ENCODE peak calls at places on chromosomes 7 and 10, in eight cellular contexts. One of them, this sample, is unnamed.

GRCh38 chr10:24249829-24250415 is 41.0 kb downstream of the KIAA1217 start:
- DNase-seq in brain microvascular endothelial cell: no peak
- DNase-seq in cardiac fibroblast: peak
- DNase-seq in transverse colon: no peak
- DNase-seq in left ventricle myocardium inferior: no peak
- DNase-seq in AG04449: no peak
- DNase-seq in tibial nerve: peak
- DNase-seq in fibroblast of lung: no peak
- DNase-seq in this sample: no peak

GRCh38 chr10:119136084-119136483 is 29.4 kb downstream of the SFXN4 start:
- DNase-seq in brain microvascular endothelial cell: no peak
- DNase-seq in AG04449: no peak
- DNase-seq in tibial nerve: no peak
- DNase-seq in fibroblast of lung: peak
- DNase-seq in cardiac fibroblast: peak
- DNase-seq in transverse colon: no peak
- DNase-seq in left ventricle myocardium inferior: no peak
- DNase-seq in this sample: no peak

GRCh38 chr7:25359471-25360059 is 131.3 kb upstream of the NPVF start:
- DNase-seq in brain microvascular endothelial cell: no peak
- DNase-seq in cardiac fibroblast: no peak
- DNase-seq in transverse colon: no peak
- DNase-seq in AG04449: no peak
- DNase-seq in fibroblast of lung: peak
- DNase-seq in left ventricle myocardium inferior: no peak
- DNase-seq in tibial nerve: no peak
- DNase-seq in this sample: no peak

GRCh38 chr7:85529197-85529596 is 342.3 kb upstream of the SEMA3D start:
- DNase-seq in transverse colon: no peak
- DNase-seq in cardiac fibroblast: peak
- DNase-seq in AG04449: no peak
- DNase-seq in left ventricle myocardium inferior: no peak
- DNase-seq in brain microvascular endothelial cell: peak
- DNase-seq in tibial nerve: no peak
- DNase-seq in fibroblast of lung: peak
- DNase-seq in this sample: no peak

GRCh38 chr10:32454148-32454547 is 8.2 kb downstream of the CCDC7 start:
- DNase-seq in brain microvascular endothelial cell: no peak
- DNase-seq in transverse colon: peak
- DNase-seq in left ventricle myocardium inferior: no peak
- DNase-seq in AG04449: no peak
- DNase-seq in tibial nerve: no peak
- DNase-seq in fibroblast of lung: peak
- DNase-seq in cardiac fibroblast: no peak
- DNase-seq in this sample: no peak

GRCh38 chr7:65554-65953 is 126.8 kb upstream of the FAM20C start:
- DNase-seq in tibial nerve: no peak
- DNase-seq in transverse colon: no peak
- DNase-seq in cardiac fibroblast: peak
- DNase-seq in AG04449: no peak
- DNase-seq in left ventricle myocardium inferior: no peak
- DNase-seq in fibroblast of lung: peak
- DNase-seq in brain microvascular endothelial cell: no peak
- DNase-seq in this sample: no peak

GRCh38 chr10:47045331-47045861 is 134.2 kb downstream of the PTPN20 start:
- DNase-seq in transverse colon: no peak
- DNase-seq in brain microvascular endothelial cell: no peak
- DNase-seq in tibial nerve: no peak
- DNase-seq in left ventricle myocardium inferior: no peak
- DNase-seq in fibroblast of lung: no peak
- DNase-seq in cardiac fibroblast: no peak
- DNase-seq in AG04449: no peak
- DNase-seq in this sample: no peak

GRCh38 chr10:118447478-118447877 is 105.4 kb upstream of the FAM204A start:
- DNase-seq in tibial nerve: peak
- DNase-seq in left ventricle myocardium inferior: peak
- DNase-seq in AG04449: no peak
- DNase-seq in transverse colon: peak
- DNase-seq in brain microvascular endothelial cell: no peak
- DNase-seq in cardiac fibroblast: peak
- DNase-seq in fibroblast of lung: peak
- DNase-seq in this sample: no peak

GRCh38 chr7:73647725-73648592 is 19.7 kb upstream of the VPS37D start:
- DNase-seq in tibial nerve: no peak
- DNase-seq in cardiac fibroblast: no peak
- DNase-seq in left ventricle myocardium inferior: no peak
- DNase-seq in AG04449: no peak
- DNase-seq in fibroblast of lung: no peak
- DNase-seq in transverse colon: peak
- DNase-seq in brain microvascular endothelial cell: no peak
- DNase-seq in this sample: peak

GRCh38 chr7:85840532-85840931 is 653.7 kb upstream of the SEMA3D start:
- DNase-seq in AG04449: no peak
- DNase-seq in brain microvascular endothelial cell: no peak
- DNase-seq in tibial nerve: no peak
- DNase-seq in left ventricle myocardium inferior: no peak
- DNase-seq in transverse colon: no peak
- DNase-seq in fibroblast of lung: peak
- DNase-seq in cardiac fibroblast: peak
- DNase-seq in this sample: no peak

GRCh38 chr10:119020627-119020946 is 8.9 kb upstream of the NANOS1 start:
- DNase-seq in AG04449: no peak
- DNase-seq in tibial nerve: no peak
- DNase-seq in fibroblast of lung: peak
- DNase-seq in brain microvascular endothelial cell: no peak
- DNase-seq in left ventricle myocardium inferior: no peak
- DNase-seq in cardiac fibroblast: no peak
- DNase-seq in transverse colon: no peak
- DNase-seq in this sample: peak

GRCh38 chr7:129367700-129368388 is 66.4 kb upstream of the STRIP2 start:
- DNase-seq in fibroblast of lung: peak
- DNase-seq in cardiac fibroblast: peak
- DNase-seq in brain microvascular endothelial cell: peak
- DNase-seq in transverse colon: peak
- DNase-seq in tibial nerve: peak
- DNase-seq in AG04449: no peak
- DNase-seq in left ventricle myocardium inferior: peak
- DNase-seq in this sample: peak

GRCh38 chr7:12655161-12655560 is 32.3 kb upstream of the ARL4A start:
- DNase-seq in fibroblast of lung: no peak
- DNase-seq in AG04449: no peak
- DNase-seq in brain microvascular endothelial cell: no peak
- DNase-seq in cardiac fibroblast: no peak
- DNase-seq in transverse colon: no peak
- DNase-seq in tibial nerve: no peak
- DNase-seq in left ventricle myocardium inferior: no peak
- DNase-seq in this sample: no peak

GRCh38 chr10:94194256-94194655 is 168.5 kb downstream of the NOC3L start:
- DNase-seq in tibial nerve: no peak
- DNase-seq in left ventricle myocardium inferior: no peak
- DNase-seq in fibroblast of lung: peak
- DNase-seq in transverse colon: no peak
- DNase-seq in cardiac fibroblast: peak
- DNase-seq in brain microvascular endothelial cell: peak
- DNase-seq in AG04449: no peak
- DNase-seq in this sample: no peak
- TF ChIP-seq CTCF in tibial nerve: no peak
- TF ChIP-seq CTCF in left ventricle myocardium inferior: no peak
- TF ChIP-seq CTCF in fibroblast of lung: no peak
- TF ChIP-seq CTCF in transverse colon: no peak
- TF ChIP-seq CTCF in cardiac fibroblast: peak
- TF ChIP-seq CTCF in brain microvascular endothelial cell: peak
- TF ChIP-seq CTCF in AG04449: peak
- TF ChIP-seq CTCF in this sample: no peak

DNA sequence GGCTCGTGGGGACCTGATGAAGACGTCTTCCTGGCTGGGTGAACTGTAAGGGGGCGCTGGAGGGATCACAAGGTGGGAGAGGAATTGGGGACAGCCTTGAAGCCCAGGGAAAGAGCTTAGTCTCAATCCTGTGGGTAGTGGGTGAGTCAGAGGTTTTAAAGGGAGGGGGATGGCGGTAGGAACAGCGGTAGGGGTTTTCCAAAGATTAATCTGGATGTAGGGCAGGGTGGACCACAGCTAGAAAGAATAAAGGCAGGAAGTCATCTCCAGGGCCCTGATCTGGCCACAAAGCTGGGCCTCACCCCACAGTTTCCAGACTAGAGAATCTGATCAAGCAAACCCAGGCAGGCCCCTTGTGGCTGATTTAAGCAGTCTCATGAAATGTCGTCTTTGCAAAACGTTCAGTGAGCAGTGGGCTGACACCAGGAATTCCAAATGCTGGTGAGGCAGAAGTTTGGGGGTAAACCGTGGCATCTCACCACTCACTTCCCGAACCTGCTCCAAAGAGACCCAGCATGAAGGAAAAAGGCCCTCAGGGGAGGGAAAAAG is 65.3 kb downstream of the CALML3 start:
- DNase-seq in brain microvascular endothelial cell: peak
- DNase-seq in fibroblast of lung: peak
- DNase-seq in transverse colon: no peak
- DNase-seq in tibial nerve: no peak
- DNase-seq in left ventricle myocardium inferior: no peak
- DNase-seq in cardiac fibroblast: peak
- DNase-seq in AG04449: peak
- DNase-seq in this sample: no peak
- TF ChIP-seq CTCF in brain microvascular endothelial cell: peak
- TF ChIP-seq CTCF in fibroblast of lung: peak
- TF ChIP-seq CTCF in transverse colon: no peak
- TF ChIP-seq CTCF in tibial nerve: no peak
- TF ChIP-seq CTCF in left ventricle myocardium inferior: no peak
- TF ChIP-seq CTCF in cardiac fibroblast: peak
- TF ChIP-seq CTCF in AG04449: peak
- TF ChIP-seq CTCF in this sample: no peak

DNA sequence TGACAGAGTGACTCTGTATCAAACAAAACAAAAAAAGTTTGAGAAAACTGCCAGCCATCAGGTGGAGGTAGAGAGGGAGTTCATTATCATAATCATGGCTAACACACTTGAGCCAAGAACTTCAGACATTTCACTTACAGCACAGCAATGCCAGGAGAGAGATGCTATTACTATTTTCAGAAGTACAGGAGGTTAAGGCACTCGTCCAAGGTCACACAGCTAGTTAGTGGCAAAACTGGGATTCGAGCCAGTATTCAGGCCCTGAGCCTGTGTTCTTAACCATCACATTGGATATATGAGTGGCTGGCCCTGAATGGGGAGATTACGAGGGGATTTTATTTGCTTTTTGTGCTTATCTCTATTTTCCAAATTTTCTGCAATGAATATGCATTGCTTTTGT is 24.8 kb upstream of the UNC5B start:
- DNase-seq in transverse colon: no peak
- DNase-seq in cardiac fibroblast: peak
- DNase-seq in AG04449: no peak
- DNase-seq in tibial nerve: peak
- DNase-seq in brain microvascular endothelial cell: no peak
- DNase-seq in fibroblast of lung: peak
- DNase-seq in left ventricle myocardium inferior: no peak
- DNase-seq in this sample: no peak
- TF ChIP-seq CTCF in transverse colon: no peak
- TF ChIP-seq CTCF in cardiac fibroblast: no peak
- TF ChIP-seq CTCF in AG04449: no peak
- TF ChIP-seq CTCF in tibial nerve: no peak
- TF ChIP-seq CTCF in brain microvascular endothelial cell: no peak
- TF ChIP-seq CTCF in fibroblast of lung: no peak
- TF ChIP-seq CTCF in left ventricle myocardium inferior: peak
- TF ChIP-seq CTCF in this sample: no peak

GRCh38 chr7:116562529-116563121 is 37.8 kb downstream of the CAV1 start:
- DNase-seq in AG04449: no peak
- DNase-seq in left ventricle myocardium inferior: no peak
- DNase-seq in brain microvascular endothelial cell: no peak
- DNase-seq in cardiac fibroblast: no peak
- DNase-seq in tibial nerve: no peak
- DNase-seq in transverse colon: no peak
- DNase-seq in fibroblast of lung: no peak
- DNase-seq in this sample: no peak
- TF ChIP-seq CTCF in AG04449: no peak
- TF ChIP-seq CTCF in left ventricle myocardium inferior: no peak
- TF ChIP-seq CTCF in brain microvascular endothelial cell: no peak
- TF ChIP-seq CTCF in cardiac fibroblast: no peak
- TF ChIP-seq CTCF in tibial nerve: no peak
- TF ChIP-seq CTCF in transverse colon: no peak
- TF ChIP-seq CTCF in fibroblast of lung: no peak
- TF ChIP-seq CTCF in this sample: no peak

DNA sequence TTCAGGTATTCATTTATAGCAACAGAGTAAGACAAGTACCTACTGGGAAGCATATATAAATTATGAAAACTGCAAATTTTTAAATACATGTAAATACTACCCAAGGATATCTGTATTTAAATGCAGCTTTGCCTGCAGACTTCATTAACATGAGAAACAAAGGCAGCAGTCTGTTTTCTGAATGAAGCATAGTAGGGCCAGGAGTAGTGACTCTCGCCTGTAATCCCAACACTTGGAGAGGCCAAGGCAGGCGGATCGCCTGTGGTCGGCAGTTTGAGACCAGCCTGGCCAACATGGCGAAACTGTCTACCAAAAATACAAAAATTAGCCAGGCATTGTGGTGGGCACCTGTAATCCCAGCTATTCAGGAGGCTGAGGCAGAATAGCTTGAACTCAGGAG is 42.5 kb upstream of the PHF14 start:
- DNase-seq in cardiac fibroblast: no peak
- DNase-seq in AG04449: no peak
- DNase-seq in fibroblast of lung: no peak
- DNase-seq in tibial nerve: no peak
- DNase-seq in brain microvascular endothelial cell: no peak
- DNase-seq in transverse colon: no peak
- DNase-seq in left ventricle myocardium inferior: no peak
- DNase-seq in this sample: no peak
- TF ChIP-seq CTCF in cardiac fibroblast: no peak
- TF ChIP-seq CTCF in AG04449: no peak
- TF ChIP-seq CTCF in fibroblast of lung: no peak
- TF ChIP-seq CTCF in tibial nerve: no peak
- TF ChIP-seq CTCF in brain microvascular endothelial cell: no peak
- TF ChIP-seq CTCF in transverse colon: no peak
- TF ChIP-seq CTCF in left ventricle myocardium inferior: no peak
- TF ChIP-seq CTCF in this sample: no peak

DNA sequence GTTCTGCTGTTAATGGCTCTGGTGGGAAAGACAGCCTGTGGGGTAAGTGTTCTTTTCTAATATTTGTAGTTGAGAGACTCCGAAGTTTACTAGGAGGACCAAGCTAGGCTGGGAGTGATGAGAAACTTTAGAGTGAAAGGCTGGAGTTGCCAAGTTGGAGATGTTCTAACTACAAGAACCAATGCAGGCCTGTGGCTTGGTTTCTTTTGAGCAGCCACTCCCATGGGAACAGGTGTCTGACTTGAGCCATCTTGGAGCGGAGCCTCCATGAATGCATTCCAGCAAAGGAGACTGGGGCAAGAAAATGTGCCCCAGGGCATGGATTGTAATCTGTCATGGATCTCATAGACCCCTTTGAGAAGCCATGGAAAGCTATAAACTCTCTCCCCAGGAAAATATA is 296 bp downstream of the HABP2 start:
- DNase-seq in left ventricle myocardium inferior: no peak
- DNase-seq in tibial nerve: no peak
- DNase-seq in AG04449: no peak
- DNase-seq in cardiac fibroblast: no peak
- DNase-seq in brain microvascular endothelial cell: no peak
- DNase-seq in fibroblast of lung: no peak
- DNase-seq in transverse colon: no peak
- DNase-seq in this sample: no peak
- TF ChIP-seq CTCF in left ventricle myocardium inferior: no peak
- TF ChIP-seq CTCF in tibial nerve: no peak
- TF ChIP-seq CTCF in AG04449: no peak
- TF ChIP-seq CTCF in cardiac fibroblast: no peak
- TF ChIP-seq CTCF in brain microvascular endothelial cell: no peak
- TF ChIP-seq CTCF in fibroblast of lung: no peak
- TF ChIP-seq CTCF in transverse colon: no peak
- TF ChIP-seq CTCF in this sample: no peak

GRCh38 chr7:157527235-157527634 is 190.4 kb downstream of the DNAJB6 start:
- DNase-seq in brain microvascular endothelial cell: no peak
- DNase-seq in cardiac fibroblast: no peak
- DNase-seq in transverse colon: no peak
- DNase-seq in tibial nerve: no peak
- DNase-seq in fibroblast of lung: no peak
- DNase-seq in left ventricle myocardium inferior: no peak
- DNase-seq in AG04449: no peak
- DNase-seq in this sample: no peak
- TF ChIP-seq CTCF in brain microvascular endothelial cell: no peak
- TF ChIP-seq CTCF in cardiac fibroblast: no peak
- TF ChIP-seq CTCF in transverse colon: no peak
- TF ChIP-seq CTCF in tibial nerve: no peak
- TF ChIP-seq CTCF in fibroblast of lung: no peak
- TF ChIP-seq CTCF in left ventricle myocardium inferior: no peak
- TF ChIP-seq CTCF in AG04449: no peak
- TF ChIP-seq CTCF in this sample: no peak

This sample was measured in nephron progenitor cell.